ENCODE peak calls at places on chromosomes 1 and 21, in nine cellular contexts. I is prostate gland; Z is SJSA1; T is PC-3; F is CD8-positive, alpha-beta memory T cell; C is psoas muscle; K is H1; V is CD8-positive, alpha-beta T cell; S is upper lobe of right lung. J is an unnamed sample.

GRCh38 chr1:67479146-67479891 is 49.1 kb upstream of the SERBP1 start:
- DNase-seq in T (peak), Z (no peak), V (no peak), I (peak), S (no peak), F (no peak), C (peak), K (no peak), J (no peak)

GRCh38 chr1:64915381-64916274 is 50.7 kb downstream of the JAK1 start:
- DNase-seq in Z (no peak), T (peak), I (no peak), C (no peak), K (no peak), V (no peak), F (no peak), S (no peak), J (peak)

GRCh38 chr21:34705032-34705431 is 36.2 kb downstream of the CLIC6 start:
- DNase-seq in C (no peak), T (no peak), V (no peak), S (no peak), Z (no peak), I (peak), F (no peak), K (no peak), J (no peak)

GRCh38 chr1:234206651-234207284 is 166.5 kb upstream of the COA6 start:
- DNase-seq in Z (peak), V (no peak), T (peak), I (no peak), F (no peak), K (no peak), C (peak), S (no peak), J (no peak)

GRCh38 chr1:172698224-172698623 is 39.3 kb downstream of the FASLG start:
- DNase-seq in Z (no peak), S (no peak), V (no peak), T (peak), F (no peak), I (no peak), K (no peak), C (no peak), J (no peak)

GRCh38 chr1:15064217-15064929 is 89.2 kb upstream of the TMEM51 start:
- DNase-seq in S (no peak), F (no peak), C (no peak), Z (no peak), K (no peak), V (no peak), T (peak), I (no peak), J (no peak)

GRCh38 chr1:43951021-43951985 is 4.6 kb downstream of the IPO13 start:
- DNase-seq in K (no peak), I (no peak), F (no peak), S (no peak), V (no peak), T (peak), C (no peak), Z (no peak), J (no peak)

GRCh38 chr1:196678510-196678884 is 26.7 kb downstream of the CFH start:
- DNase-seq in K (no peak), S (no peak), I (no peak), V (no peak), Z (no peak), F (no peak), C (no peak), T (peak), J (peak)

GRCh38 chr1:30907641-30908445 is 715 bp downstream of the SDC3 start:
- DNase-seq in K (no peak), T (no peak), Z (no peak), I (no peak), C (no peak), S (peak), V (no peak), F (no peak), J (no peak)

GRCh38 chr1:30908446-30908885 is at the start of gene SDC3:
- DNase-seq in F (no peak), Z (no peak), T (peak), K (no peak), C (no peak), V (no peak), S (peak), I (no peak), J (no peak)

GRCh38 chr1:30906631-30907389 is 1.7 kb downstream of the SDC3 start:
- DNase-seq in C (no peak), K (no peak), Z (no peak), V (no peak), I (no peak), F (no peak), T (no peak), S (peak), J (no peak)

GRCh38 chr1:30905898-30906620 is 2.5 kb downstream of the SDC3 start:
- DNase-seq in K (no peak), F (no peak), V (no peak), S (no peak), T (no peak), C (no peak), Z (no peak), I (no peak), J (no peak)

GRCh38 chr1:30907390-30907640 is 1.2 kb downstream of the SDC3 start:
- DNase-seq in I (no peak), V (no peak), Z (no peak), T (no peak), K (no peak), C (no peak), S (no peak), F (no peak), J (no peak)
- H3K4me3 ChIP-seq in I (peak), V (no peak), Z (peak), T (peak), K (peak), C (peak), S (peak), F (no peak), J (no peak)

GRCh38 chr1:228150458-228151169 is 884 bp downstream of the GJC2 start:
- DNase-seq in C (peak), V (no peak), S (peak), K (peak), I (no peak), T (no peak), F (no peak), Z (no peak), J (no peak)
- H3K27ac ChIP-seq in C (no peak), V (no peak), S (peak), K (no peak), I (peak), T (no peak), F (no peak), Z (no peak), J (no peak)

GRCh38 chr1:52706941-52707926 is 9.1 kb upstream of the COA7 start:
- DNase-seq in Z (no peak), F (no peak), I (no peak), K (no peak), V (no peak), C (peak), S (no peak), T (peak), J (no peak)
- H3K4me3 ChIP-seq in Z (no peak), F (no peak), I (no peak), K (no peak), V (no peak), C (no peak), S (no peak), T (no peak), J (no peak)

GRCh38 chr1:186903374-186904129 is 74.8 kb downstream of the PLA2G4A start:
- DNase-seq in T (no peak), C (no peak), V (no peak), S (no peak), K (no peak), F (no peak), I (no peak), Z (no peak), J (no peak)
- H3K27ac ChIP-seq in T (no peak), C (no peak), V (no peak), S (no peak), K (no peak), F (no peak), I (no peak), Z (no peak), J (no peak)

GRCh38 chr1:1245840-1246205 is 699 bp downstream of the C1QTNF12 start:
- DNase-seq in S (no peak), C (peak), F (no peak), V (no peak), Z (no peak), K (no peak), I (no peak), T (no peak), J (no peak)

GRCh38 chr1:1246601-1247340 is at the start of gene C1QTNF12:
- DNase-seq in V (no peak), T (no peak), C (peak), K (no peak), Z (no peak), F (no peak), I (no peak), S (peak), J (peak)

GRCh38 chr1:1244192-1244811 is 2.2 kb downstream of the C1QTNF12 start:
- DNase-seq in Z (no peak), V (no peak), F (no peak), K (no peak), T (no peak), I (no peak), C (no peak), S (no peak), J (no peak)

GRCh38 chr1:1246230-1246600 is 307 bp downstream of the C1QTNF12 start:
- DNase-seq in I (no peak), F (no peak), K (no peak), S (peak), Z (no peak), T (no peak), V (no peak), C (no peak), J (no peak)

GRCh38 chr1:1245178-1245839 is 1.2 kb downstream of the C1QTNF12 start:
- DNase-seq in I (no peak), Z (no peak), F (no peak), C (peak), K (no peak), T (no peak), V (no peak), S (peak), J (no peak)
- H3K4me3 ChIP-seq in I (no peak), Z (no peak), F (no peak), C (no peak), K (no peak), T (no peak), V (no peak), S (no peak), J (no peak)

J was measured in mesendoderm.